ENCODE peak calls at places on chromosomes 1 and 21, in six cellular contexts. One of them, this sample, is unnamed.
A peak's percentile ranks its signal among the peaks of the same experiment; 100 is the strongest.

GRCh38 chr1:181656491-181656890 is 173.2 kb downstream of the CACNA1E start:
- DNase-seq in iris pigment epithelial cell: no peak
- DNase-seq in PC-9: no peak
- DNase-seq in PC-3: no peak
- DNase-seq in posterior cingulate gyrus: no peak
- DNase-seq in COR-L47: no peak
- DNase-seq in this sample: no peak

GRCh38 chr1:37032660-37033354 is 1.5 kb downstream of the GRIK3 start:
- DNase-seq in PC-9: no peak
- DNase-seq in iris pigment epithelial cell: no peak
- DNase-seq in posterior cingulate gyrus: no peak
- DNase-seq in COR-L47: no peak
- DNase-seq in PC-3: no peak
- DNase-seq in this sample: no peak

GRCh38 chr1:225944951-225945350 is 3.9 kb upstream of the LEFTY2 start:
- DNase-seq in PC-9: no peak
- DNase-seq in COR-L47: no peak
- DNase-seq in iris pigment epithelial cell: no peak
- DNase-seq in posterior cingulate gyrus: no peak
- DNase-seq in PC-3: no peak
- DNase-seq in this sample: no peak

GRCh38 chr1:156124557-156125483 is 10.3 kb downstream of the LMNA start:
- DNase-seq in COR-L47: no peak
- DNase-seq in PC-3: peak; percentile 50
- DNase-seq in iris pigment epithelial cell: no peak
- DNase-seq in PC-9: peak; percentile 72
- DNase-seq in posterior cingulate gyrus: no peak
- DNase-seq in this sample: no peak

GRCh38 chr1:15004396-15004795 is 149.2 kb upstream of the TMEM51 start:
- DNase-seq in PC-9: no peak
- DNase-seq in posterior cingulate gyrus: no peak
- DNase-seq in iris pigment epithelial cell: peak; percentile 52
- DNase-seq in PC-3: peak; percentile 4
- DNase-seq in COR-L47: no peak
- DNase-seq in this sample: no peak

GRCh38 chr1:3066826-3067225 is 2.2 kb upstream of the PRDM16 start:
- DNase-seq in PC-9: no peak
- DNase-seq in PC-3: no peak
- DNase-seq in posterior cingulate gyrus: no peak
- DNase-seq in COR-L47: no peak
- DNase-seq in iris pigment epithelial cell: no peak
- DNase-seq in this sample: no peak

GRCh38 chr1:56362994-56363770 is 216.2 kb downstream of the PLPP3 start:
- DNase-seq in iris pigment epithelial cell: no peak
- DNase-seq in PC-9: peak; percentile 13
- DNase-seq in PC-3: peak; percentile 70
- DNase-seq in posterior cingulate gyrus: no peak
- DNase-seq in COR-L47: no peak
- DNase-seq in this sample: no peak

GRCh38 chr1:95686217-95686616 is 452.2 kb downstream of the RWDD3 start:
- DNase-seq in iris pigment epithelial cell: no peak
- DNase-seq in PC-9: no peak
- DNase-seq in COR-L47: no peak
- DNase-seq in posterior cingulate gyrus: no peak
- DNase-seq in PC-3: no peak
- DNase-seq in this sample: no peak

GRCh38 chr1:183137782-183138181 is 48.3 kb upstream of the LAMC2 start:
- DNase-seq in iris pigment epithelial cell: peak; percentile 71
- DNase-seq in COR-L47: no peak
- DNase-seq in posterior cingulate gyrus: no peak
- DNase-seq in PC-3: no peak
- DNase-seq in PC-9: no peak
- DNase-seq in this sample: no peak

GRCh38 chr1:110612060-110612745 is 6.0 kb upstream of the KCNA2 start:
- DNase-seq in PC-9: peak; percentile 45
- DNase-seq in PC-3: peak; percentile 25
- DNase-seq in COR-L47: peak; percentile 27
- DNase-seq in posterior cingulate gyrus: no peak
- DNase-seq in iris pigment epithelial cell: no peak
- DNase-seq in this sample: no peak

GRCh38 chr1:46248122-46248920 is 758 bp downstream of the RAD54L start:
- DNase-seq in posterior cingulate gyrus: no peak
- DNase-seq in iris pigment epithelial cell: no peak
- DNase-seq in COR-L47: peak; percentile 62
- DNase-seq in PC-3: peak; percentile 70
- DNase-seq in PC-9: peak; percentile 71
- DNase-seq in this sample: peak; percentile 75

GRCh38 chr1:56577859-56578663 is 1.3 kb downstream of the PLPP3 start:
- DNase-seq in COR-L47: peak; percentile 43
- DNase-seq in PC-3: peak; percentile 66
- DNase-seq in PC-9: no peak
- DNase-seq in iris pigment epithelial cell: peak; percentile 68
- DNase-seq in posterior cingulate gyrus: peak; percentile 43
- DNase-seq in this sample: peak; percentile 53

GRCh38 chr1:84780000-84780716 is 89.9 kb upstream of the SSX2IP start:
- DNase-seq in posterior cingulate gyrus: no peak
- DNase-seq in PC-3: peak; percentile 93
- DNase-seq in PC-9: no peak
- DNase-seq in iris pigment epithelial cell: peak; percentile 45
- DNase-seq in COR-L47: no peak
- DNase-seq in this sample: no peak

GRCh38 chr1:209527993-209528392 is 55.5 kb upstream of the CAMK1G start:
- DNase-seq in PC-3: peak; percentile 78
- DNase-seq in PC-9: no peak
- DNase-seq in iris pigment epithelial cell: peak; percentile 59
- DNase-seq in posterior cingulate gyrus: no peak
- DNase-seq in COR-L47: no peak
- DNase-seq in this sample: no peak

GRCh38 chr1:245160288-245160687 is 5.5 kb downstream of the KIF26B start:
- DNase-seq in COR-L47: no peak
- DNase-seq in PC-9: no peak
- DNase-seq in posterior cingulate gyrus: no peak
- DNase-seq in PC-3: no peak
- DNase-seq in iris pigment epithelial cell: no peak
- DNase-seq in this sample: no peak

GRCh38 chr1:167434306-167434705 is 84.0 kb downstream of the CD247 start:
- DNase-seq in COR-L47: no peak
- DNase-seq in iris pigment epithelial cell: no peak
- DNase-seq in PC-3: no peak
- DNase-seq in PC-9: no peak
- DNase-seq in posterior cingulate gyrus: no peak
- DNase-seq in this sample: no peak

GRCh38 chr1:186183970-186184628 is 191.0 kb downstream of the TPR start:
- DNase-seq in iris pigment epithelial cell: peak; percentile 51
- DNase-seq in posterior cingulate gyrus: no peak
- DNase-seq in PC-9: no peak
- DNase-seq in COR-L47: no peak
- DNase-seq in PC-3: no peak
- DNase-seq in this sample: no peak

GRCh38 chr21:34280389-34280795 is 83.4 kb upstream of the KCNE2 start:
- DNase-seq in posterior cingulate gyrus: no peak
- DNase-seq in PC-9: no peak
- DNase-seq in COR-L47: no peak
- DNase-seq in PC-3: no peak
- DNase-seq in iris pigment epithelial cell: peak; percentile 3
- DNase-seq in this sample: no peak

GRCh38 chr1:38677311-38677710 is 182.3 kb downstream of the RRAGC start:
- DNase-seq in posterior cingulate gyrus: no peak
- DNase-seq in PC-3: no peak
- DNase-seq in PC-9: no peak
- DNase-seq in iris pigment epithelial cell: no peak
- DNase-seq in COR-L47: no peak
- DNase-seq in this sample: no peak

GRCh38 chr1:51916587-51917405 is 38.3 kb upstream of the NRDC start:
- DNase-seq in PC-3: peak; percentile 43
- DNase-seq in iris pigment epithelial cell: peak; percentile 43
- DNase-seq in PC-9: no peak
- DNase-seq in posterior cingulate gyrus: no peak
- DNase-seq in COR-L47: no peak
- DNase-seq in this sample: no peak

GRCh38 chr1:89959719-89960118 is 35.2 kb upstream of the ZNF326 start:
- DNase-seq in posterior cingulate gyrus: no peak
- DNase-seq in PC-3: no peak
- DNase-seq in iris pigment epithelial cell: no peak
- DNase-seq in COR-L47: no peak
- DNase-seq in PC-9: no peak
- DNase-seq in this sample: no peak

GRCh38 chr1:39178541-39179431 is 25.7 kb upstream of the MACF1 start:
- DNase-seq in posterior cingulate gyrus: no peak
- DNase-seq in PC-3: peak; percentile 94
- DNase-seq in iris pigment epithelial cell: peak; percentile 75
- DNase-seq in COR-L47: no peak
- DNase-seq in PC-9: peak; percentile 94
- DNase-seq in this sample: no peak

GRCh38 chr1:240117202-240117769 is 25.6 kb downstream of the FMN2 start:
- DNase-seq in posterior cingulate gyrus: no peak
- DNase-seq in iris pigment epithelial cell: no peak
- DNase-seq in PC-3: no peak
- DNase-seq in PC-9: no peak
- DNase-seq in COR-L47: no peak
- DNase-seq in this sample: no peak

GRCh38 chr1:170415734-170416372 is 116.1 kb upstream of the GORAB start:
- DNase-seq in PC-9: no peak
- DNase-seq in posterior cingulate gyrus: no peak
- DNase-seq in iris pigment epithelial cell: no peak
- DNase-seq in COR-L47: no peak
- DNase-seq in PC-3: no peak
- DNase-seq in this sample: no peak

GRCh38 chr1:98035587-98035986 is 114.8 kb upstream of the DPYD start:
- DNase-seq in COR-L47: peak; percentile 90
- DNase-seq in PC-9: no peak
- DNase-seq in iris pigment epithelial cell: peak; percentile 42
- DNase-seq in PC-3: no peak
- DNase-seq in posterior cingulate gyrus: no peak
- DNase-seq in this sample: peak; percentile 46

This sample was measured in NCI-H2081.